ENCODE peak calls at places on chromosomes 1 and 21, in four cellular contexts. One of them, this sample, is unnamed.

GRCh38 chr1:101260531-101260930 is 23.7 kb downstream of the S1PR1 start:
- DNase-seq in GM12891: no peak
- DNase-seq in H1: no peak
- DNase-seq in GM12878: no peak
- DNase-seq in this sample: no peak

GRCh38 chr1:20640183-20640597 is 6.9 kb downstream of the PINK1 start:
- DNase-seq in GM12891: peak; percentile 59
- DNase-seq in H1: peak; percentile 72
- DNase-seq in GM12878: peak; percentile 11
- DNase-seq in this sample: peak; percentile 47

GRCh38 chr1:115426271-115426771 is 88.3 kb upstream of the NGF start:
- DNase-seq in GM12878: no peak
- DNase-seq in H1: no peak
- DNase-seq in GM12891: no peak
- DNase-seq in this sample: no peak

GRCh38 chr1:51768971-51769601 is 109.4 kb downstream of the NRDC start:
- DNase-seq in GM12891: peak; percentile 31
- DNase-seq in H1: no peak
- DNase-seq in GM12878: no peak
- DNase-seq in this sample: peak; percentile 5

GRCh38 chr1:119046429-119047039 is 58.4 kb upstream of the TBX15 start:
- DNase-seq in GM12878: no peak
- DNase-seq in H1: no peak
- DNase-seq in GM12891: no peak
- DNase-seq in this sample: no peak

GRCh38 chr21:31326478-31327247 is 17.4 kb downstream of the TIAM1 start:
- DNase-seq in GM12878: peak; percentile 95
- DNase-seq in H1: no peak
- DNase-seq in GM12891: peak; percentile 41
- DNase-seq in this sample: peak; percentile 31

GRCh38 chr1:200302192-200302892 is 107.5 kb downstream of the ZNF281 start:
- DNase-seq in GM12878: no peak
- DNase-seq in H1: peak; percentile 64
- DNase-seq in GM12891: no peak
- DNase-seq in this sample: peak; percentile 41

GRCh38 chr21:34722684-34723300 is 54.0 kb downstream of the CLIC6 start:
- DNase-seq in GM12878: no peak
- DNase-seq in H1: peak; percentile 78
- DNase-seq in GM12891: no peak
- DNase-seq in this sample: peak; percentile 32

GRCh38 chr1:58884706-58885661 is 101.1 kb upstream of the JUN start:
- DNase-seq in GM12891: no peak
- DNase-seq in H1: no peak
- DNase-seq in GM12878: no peak
- DNase-seq in this sample: no peak

GRCh38 chr1:47969478-47969877 is 27.7 kb downstream of the TRABD2B start:
- DNase-seq in GM12891: no peak
- DNase-seq in H1: no peak
- DNase-seq in GM12878: no peak
- DNase-seq in this sample: no peak

GRCh38 chr1:184825571-184825970 is 70.9 kb upstream of the EDEM3 start:
- DNase-seq in H1: no peak
- DNase-seq in GM12891: no peak
- DNase-seq in GM12878: no peak
- DNase-seq in this sample: no peak

GRCh38 chr1:237186733-237187132 is 144.7 kb downstream of the RYR2 start:
- DNase-seq in GM12891: no peak
- DNase-seq in H1: no peak
- DNase-seq in GM12878: no peak
- DNase-seq in this sample: no peak

GRCh38 chr1:218847966-218848365 is 325.7 kb upstream of the LYPLAL1 start:
- DNase-seq in GM12878: no peak
- DNase-seq in H1: no peak
- DNase-seq in GM12891: no peak
- DNase-seq in this sample: no peak

GRCh38 chr1:202034683-202035462 is 24.5 kb downstream of the ELF3 start:
- DNase-seq in GM12878: peak; percentile 35
- DNase-seq in H1: no peak
- DNase-seq in GM12891: no peak
- DNase-seq in this sample: no peak

GRCh38 chr1:197140123-197140522 is 6.3 kb downstream of the ASPM start:
- DNase-seq in H1: no peak
- DNase-seq in GM12878: no peak
- DNase-seq in GM12891: no peak
- DNase-seq in this sample: no peak

GRCh38 chr1:160431571-160431970 is 31.2 kb downstream of the VANGL2 start:
- DNase-seq in H1: no peak
- DNase-seq in GM12878: no peak
- DNase-seq in GM12891: no peak
- DNase-seq in this sample: no peak

GRCh38 chr1:116855788-116856187 is 53.9 kb upstream of the PTGFRN start:
- DNase-seq in GM12891: no peak
- DNase-seq in H1: no peak
- DNase-seq in GM12878: no peak
- DNase-seq in this sample: no peak

GRCh38 chr21:45963225-45963555 is 18.4 kb upstream of the COL6A1 start:
- DNase-seq in GM12891: no peak
- DNase-seq in GM12878: no peak
- DNase-seq in H1: no peak
- DNase-seq in this sample: no peak

GRCh38 chr1:91007827-91008226 is 14.0 kb downstream of the ZNF644 start:
- DNase-seq in GM12878: no peak
- DNase-seq in GM12891: no peak
- DNase-seq in H1: no peak
- DNase-seq in this sample: no peak

GRCh38 chr21:18524097-18524496 is 120.5 kb upstream of the TMPRSS15 start:
- DNase-seq in GM12891: no peak
- DNase-seq in H1: no peak
- DNase-seq in GM12878: no peak
- DNase-seq in this sample: no peak
- TF ChIP-seq POLR2AphosphoS5 in GM12891: no peak
- TF ChIP-seq POLR2AphosphoS5 in H1: no peak
- TF ChIP-seq POLR2AphosphoS5 in GM12878: no peak
- TF ChIP-seq POLR2AphosphoS5 in this sample: no peak

GRCh38 chr1:16224472-16224871 is 12.0 kb upstream of the ARHGEF19 start:
- DNase-seq in GM12878: no peak
- DNase-seq in GM12891: no peak
- DNase-seq in H1: no peak
- DNase-seq in this sample: no peak

GRCh38 chr1:16230744-16231143 is 6.2 kb downstream of the CPLANE2 start:
- DNase-seq in GM12878: no peak
- DNase-seq in H1: no peak
- DNase-seq in GM12891: no peak
- DNase-seq in this sample: no peak

GRCh38 chr1:16226129-16226494 is 10.9 kb downstream of the CPLANE2 start:
- DNase-seq in H1: no peak
- DNase-seq in GM12891: no peak
- DNase-seq in GM12878: no peak
- DNase-seq in this sample: no peak

GRCh38 chr1:16229976-16230740 is 6.8 kb downstream of the CPLANE2 start:
- DNase-seq in H1: no peak
- DNase-seq in GM12878: no peak
- DNase-seq in GM12891: no peak
- DNase-seq in this sample: no peak

DNA sequence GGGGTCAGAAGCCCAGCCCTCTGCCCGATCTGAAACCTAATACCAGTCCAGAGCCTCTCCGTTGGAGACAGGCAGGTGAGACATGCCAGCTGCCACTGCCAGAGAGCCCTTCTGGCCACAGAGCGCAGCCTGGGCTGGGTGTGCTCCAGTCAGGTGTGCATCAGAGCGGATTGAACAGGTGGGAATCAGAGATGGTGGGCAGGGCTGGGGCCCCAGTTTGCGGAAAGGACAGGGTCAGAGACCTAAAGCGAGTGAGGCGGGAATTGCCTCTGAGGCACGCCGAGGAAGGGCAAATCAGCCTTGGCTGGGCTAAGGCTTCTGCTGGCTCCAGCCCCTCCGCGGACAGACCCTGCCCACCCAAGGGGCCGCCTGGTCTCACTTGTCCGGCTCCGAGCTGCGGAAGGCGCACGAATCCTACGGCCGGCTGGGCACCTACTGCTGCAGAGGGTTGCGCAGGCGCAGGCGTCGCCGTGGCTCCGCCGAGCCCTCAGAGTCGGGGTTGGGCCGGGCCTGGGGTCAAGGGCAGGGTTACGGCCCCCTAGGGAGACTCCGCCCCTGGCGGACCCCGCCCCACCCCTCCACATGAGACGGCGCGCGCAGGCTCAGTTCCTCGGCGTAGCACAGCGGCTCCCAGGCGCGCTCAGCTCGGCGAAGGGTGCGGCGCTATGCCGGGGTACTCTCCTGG is 10.3 kb downstream of the CPLANE2 start:
- DNase-seq in H1: peak; percentile 94
- DNase-seq in GM12891: no peak
- DNase-seq in GM12878: no peak
- DNase-seq in this sample: no peak
- TF ChIP-seq POLR2A in H1: no peak
- TF ChIP-seq POLR2A in GM12891: no peak
- TF ChIP-seq POLR2A in GM12878: no peak
- TF ChIP-seq POLR2A in this sample: no peak

GRCh38 chr1:162708286-162708685 is 76.0 kb downstream of the DDR2 start:
- DNase-seq in H1: no peak
- DNase-seq in GM12891: no peak
- DNase-seq in GM12878: no peak
- DNase-seq in this sample: no peak
- TF ChIP-seq TAF1 in H1: no peak
- TF ChIP-seq TAF1 in GM12891: no peak
- TF ChIP-seq TAF1 in GM12878: no peak
- TF ChIP-seq TAF1 in this sample: no peak

DNA sequence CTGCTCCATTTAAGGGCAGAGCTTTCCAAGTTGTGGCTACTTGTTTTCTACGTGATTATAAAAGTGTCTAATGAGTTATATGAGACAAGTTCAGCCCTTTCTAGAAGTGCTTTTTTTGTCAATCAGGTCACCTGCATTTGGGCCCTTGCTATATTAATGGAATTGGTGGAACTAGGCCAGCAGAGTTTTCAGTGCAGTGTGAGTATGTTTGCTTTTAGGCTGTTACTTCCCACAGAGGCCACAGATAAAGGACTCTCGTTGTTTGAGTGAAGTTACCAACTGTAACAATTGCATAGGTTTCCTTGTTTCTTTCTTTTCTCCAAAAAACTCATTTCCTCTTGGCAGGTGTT is 10.9 kb downstream of the SMAP2 start:
- DNase-seq in H1: no peak
- DNase-seq in GM12891: no peak
- DNase-seq in GM12878: no peak
- DNase-seq in this sample: no peak
- TF ChIP-seq POLR2AphosphoS5 in H1: no peak
- TF ChIP-seq POLR2AphosphoS5 in GM12891: no peak
- TF ChIP-seq POLR2AphosphoS5 in GM12878: peak; percentile 16
- TF ChIP-seq POLR2AphosphoS5 in this sample: no peak

GRCh38 chr1:213681788-213682340 is 305.9 kb upstream of the PROX1 start:
- DNase-seq in GM12878: no peak
- DNase-seq in H1: no peak
- DNase-seq in GM12891: no peak
- DNase-seq in this sample: no peak
- TF ChIP-seq POLR2A in GM12878: no peak
- TF ChIP-seq POLR2A in H1: no peak
- TF ChIP-seq POLR2A in GM12891: no peak
- TF ChIP-seq POLR2A in this sample: no peak